ENCODE peak calls at places on chromosomes 16 and 17, in seven cellular contexts. One of them, this sample, is unnamed.

GRCh38 chr16:82892327-82892726 is 265.6 kb downstream of the CDH13 start:
- DNase-seq in fibroblast of the aortic adventitia: no peak
- DNase-seq in foreskin fibroblast: no peak
- DNase-seq in naive B cell: no peak
- DNase-seq in T-cell: no peak
- DNase-seq in GM12891: no peak
- DNase-seq in effector memory CD8-positive, alpha-beta T cell: no peak
- DNase-seq in this sample: no peak

GRCh38 chr17:6688944-6689343 is 24.2 kb downstream of the SLC13A5 start:
- DNase-seq in fibroblast of the aortic adventitia: no peak
- DNase-seq in naive B cell: no peak
- DNase-seq in foreskin fibroblast: no peak
- DNase-seq in GM12891: no peak
- DNase-seq in effector memory CD8-positive, alpha-beta T cell: no peak
- DNase-seq in T-cell: no peak
- DNase-seq in this sample: no peak

GRCh38 chr17:17061516-17061915 is 19.3 kb downstream of the MPRIP start:
- DNase-seq in naive B cell: no peak
- DNase-seq in GM12891: no peak
- DNase-seq in foreskin fibroblast: no peak
- DNase-seq in effector memory CD8-positive, alpha-beta T cell: no peak
- DNase-seq in T-cell: no peak
- DNase-seq in fibroblast of the aortic adventitia: no peak
- DNase-seq in this sample: no peak

GRCh38 chr17:8859029-8859803 is 8.3 kb downstream of the PIK3R6 start:
- DNase-seq in GM12891: no peak
- DNase-seq in T-cell: no peak
- DNase-seq in foreskin fibroblast: peak
- DNase-seq in fibroblast of the aortic adventitia: no peak
- DNase-seq in naive B cell: no peak
- DNase-seq in effector memory CD8-positive, alpha-beta T cell: no peak
- DNase-seq in this sample: no peak

GRCh38 chr17:7014995-7015586 is 2.7 kb downstream of the RNASEK start:
- DNase-seq in T-cell: peak
- DNase-seq in GM12891: no peak
- DNase-seq in effector memory CD8-positive, alpha-beta T cell: peak
- DNase-seq in fibroblast of the aortic adventitia: peak
- DNase-seq in naive B cell: peak
- DNase-seq in foreskin fibroblast: no peak
- DNase-seq in this sample: no peak

GRCh38 chr16:85894266-85894665 is 4.7 kb upstream of the IRF8 start:
- DNase-seq in foreskin fibroblast: no peak
- DNase-seq in effector memory CD8-positive, alpha-beta T cell: no peak
- DNase-seq in GM12891: no peak
- DNase-seq in fibroblast of the aortic adventitia: no peak
- DNase-seq in naive B cell: no peak
- DNase-seq in T-cell: no peak
- DNase-seq in this sample: no peak

GRCh38 chr16:57592591-57593003 is 35.8 kb upstream of the ADGRG1 start:
- DNase-seq in foreskin fibroblast: no peak
- DNase-seq in GM12891: no peak
- DNase-seq in effector memory CD8-positive, alpha-beta T cell: peak
- DNase-seq in T-cell: peak
- DNase-seq in naive B cell: no peak
- DNase-seq in fibroblast of the aortic adventitia: no peak
- DNase-seq in this sample: peak

GRCh38 chr16:55915116-55915827 is 40.1 kb upstream of the CES5A start:
- DNase-seq in effector memory CD8-positive, alpha-beta T cell: no peak
- DNase-seq in GM12891: no peak
- DNase-seq in naive B cell: no peak
- DNase-seq in foreskin fibroblast: no peak
- DNase-seq in T-cell: no peak
- DNase-seq in fibroblast of the aortic adventitia: no peak
- DNase-seq in this sample: no peak

GRCh38 chr17:67619555-67619954 is 98.2 kb upstream of the NOL11 start:
- DNase-seq in foreskin fibroblast: no peak
- DNase-seq in effector memory CD8-positive, alpha-beta T cell: no peak
- DNase-seq in fibroblast of the aortic adventitia: no peak
- DNase-seq in T-cell: no peak
- DNase-seq in naive B cell: no peak
- DNase-seq in GM12891: no peak
- DNase-seq in this sample: no peak

GRCh38 chr16:10812352-10813122 is 6.1 kb downstream of the TVP23A start:
- DNase-seq in foreskin fibroblast: no peak
- DNase-seq in T-cell: no peak
- DNase-seq in fibroblast of the aortic adventitia: no peak
- DNase-seq in GM12891: no peak
- DNase-seq in naive B cell: no peak
- DNase-seq in effector memory CD8-positive, alpha-beta T cell: no peak
- DNase-seq in this sample: no peak

GRCh38 chr16:3501783-3502400 is 1.1 kb downstream of the CLUAP1 start:
- DNase-seq in effector memory CD8-positive, alpha-beta T cell: no peak
- DNase-seq in foreskin fibroblast: no peak
- DNase-seq in GM12891: no peak
- DNase-seq in naive B cell: no peak
- DNase-seq in fibroblast of the aortic adventitia: no peak
- DNase-seq in T-cell: no peak
- DNase-seq in this sample: no peak

GRCh38 chr16:54783226-54783625 is 147.4 kb upstream of the IRX5 start:
- DNase-seq in T-cell: no peak
- DNase-seq in GM12891: no peak
- DNase-seq in effector memory CD8-positive, alpha-beta T cell: no peak
- DNase-seq in fibroblast of the aortic adventitia: no peak
- DNase-seq in foreskin fibroblast: no peak
- DNase-seq in naive B cell: no peak
- DNase-seq in this sample: no peak

GRCh38 chr17:41917957-41918391 is 777 bp downstream of the ACLY start:
- DNase-seq in fibroblast of the aortic adventitia: peak
- DNase-seq in effector memory CD8-positive, alpha-beta T cell: peak
- DNase-seq in T-cell: peak
- DNase-seq in GM12891: no peak
- DNase-seq in foreskin fibroblast: peak
- DNase-seq in naive B cell: no peak
- DNase-seq in this sample: no peak